ENCODE peak calls at places on chromosome 6, in nine cellular contexts. G is ovary, O is GM03348, F is COLO829, W is OCI-LY7, U is AG20443, D is fibroblast of gingiva, I is Kasumi-1, R is HEK293T. N is an unnamed sample.

GRCh38 chr6:5246141-5246869 is 14.4 kb downstream of the LYRM4 start:
- DNase-seq in G (no peak), O (no peak), F (no peak), W (no peak), U (no peak), D (no peak), I (no peak), R (no peak), N (no peak)

GRCh38 chr6:32244946-32245398 is 21.1 kb upstream of the NOTCH4 start:
- DNase-seq in G (peak; percentile 94), O (peak; percentile 92), F (peak; percentile 95), W (peak; percentile 89), U (peak; percentile 94), D (peak; percentile 82), I (peak; percentile 35), R (peak; percentile 91), N (peak; percentile 82)

GRCh38 chr6:42783177-42783875 is 1.5 kb downstream of the BICRAL start:
- DNase-seq in G (peak; percentile 87), O (peak; percentile 82), F (peak; percentile 62), W (peak; percentile 78), U (peak; percentile 79), D (peak; percentile 72), I (peak; percentile 26), R (peak; percentile 67), N (peak; percentile 72)

GRCh38 chr6:161162722-161163121 is 111.1 kb downstream of the AGPAT4 start:
- DNase-seq in G (no peak), O (no peak), F (no peak), W (no peak), U (no peak), D (no peak), I (no peak), R (no peak), N (no peak)

GRCh38 chr6:109524129-109524528 is 41.1 kb upstream of the ZBTB24 start:
- DNase-seq in G (no peak), O (no peak), F (no peak), W (no peak), U (no peak), D (no peak), I (no peak), R (no peak), N (no peak)

GRCh38 chr6:55293116-55293515 is 34.2 kb upstream of the GFRAL start:
- DNase-seq in G (no peak), O (no peak), F (peak; percentile 19), W (peak; percentile 3), U (no peak), D (peak; percentile 15), I (peak; percentile 19), R (peak; percentile 10), N (peak; percentile 52)

GRCh38 chr6:10719386-10720228 is 3.3 kb upstream of the TMEM14C start:
- DNase-seq in G (peak; percentile 62), O (peak; percentile 13), F (no peak), W (peak; percentile 23), U (peak; percentile 18), D (no peak), I (peak; percentile 42), R (no peak), N (no peak)

GRCh38 chr6:113329942-113330897 is 526.9 kb upstream of the MARCKS start:
- DNase-seq in G (no peak), O (no peak), F (no peak), W (no peak), U (no peak), D (no peak), I (no peak), R (no peak), N (peak; percentile 26)

GRCh38 chr6:35452186-35453090 is at the start of gene FANCE:
- DNase-seq in G (peak; percentile 97), O (peak; percentile 98), F (peak; percentile 93), W (peak; percentile 93), U (peak; percentile 99), D (peak; percentile 88), I (peak; percentile 78), R (peak; percentile 95), N (peak; percentile 97)

GRCh38 chr6:49949062-49949461 is 14.9 kb downstream of the DEFB114 start:
- DNase-seq in G (no peak), O (no peak), F (no peak), W (no peak), U (no peak), D (no peak), I (no peak), R (no peak), N (no peak)

GRCh38 chr6:106136845-106137244 is 50.7 kb downstream of the PRDM1 start:
- DNase-seq in G (no peak), O (no peak), F (no peak), W (no peak), U (no peak), D (no peak), I (no peak), R (no peak), N (no peak)

GRCh38 chr6:163538331-163538730 is 123.8 kb downstream of the QKI start:
- DNase-seq in G (no peak), O (no peak), F (no peak), W (no peak), U (no peak), D (no peak), I (no peak), R (no peak), N (no peak)

GRCh38 chr6:137637161-137637560 is 143.0 kb upstream of the OLIG3 start:
- DNase-seq in G (no peak), O (peak; percentile 79), F (peak; percentile 70), W (no peak), U (peak; percentile 81), D (peak; percentile 98), I (peak; percentile 16), R (no peak), N (no peak)

GRCh38 chr6:19906161-19906560 is 69.0 kb downstream of the ID4 start:
- DNase-seq in G (no peak), O (peak; percentile 17), F (no peak), W (no peak), U (peak; percentile 30), D (no peak), I (no peak), R (no peak), N (no peak)

GRCh38 chr6:45657243-45657642 is 279.5 kb upstream of the SUPT3H start:
- DNase-seq in G (no peak), O (peak; percentile 66), F (no peak), W (no peak), U (peak; percentile 41), D (peak; percentile 35), I (no peak), R (no peak), N (no peak)

GRCh38 chr6:118401325-118401998 is 146.6 kb upstream of the PLN start:
- DNase-seq in G (no peak), O (no peak), F (no peak), W (no peak), U (no peak), D (peak; percentile 46), I (no peak), R (no peak), N (no peak)

GRCh38 chr6:29792123-29793035 is 35.2 kb upstream of the HLA-G start:
- DNase-seq in G (peak; percentile 53), O (peak; percentile 77), F (no peak), W (no peak), U (peak; percentile 75), D (peak; percentile 20), I (no peak), R (peak; percentile 30), N (no peak)

GRCh38 chr6:53349209-53349693 is 501 bp upstream of the ELOVL5 start:
- DNase-seq in G (no peak), O (no peak), F (no peak), W (no peak), U (no peak), D (no peak), I (no peak), R (no peak), N (no peak)

GRCh38 chr6:5541751-5542432 is 280.6 kb downstream of the FARS2 start:
- DNase-seq in G (no peak), O (no peak), F (no peak), W (no peak), U (no peak), D (no peak), I (no peak), R (no peak), N (no peak)

GRCh38 chr6:11779308-11780096 is 899 bp upstream of the ADTRP start:
- DNase-seq in G (no peak), O (no peak), F (no peak), W (no peak), U (no peak), D (no peak), I (no peak), R (no peak), N (peak; percentile 6)

GRCh38 chr6:33455051-33455450 is 675 bp downstream of the ZBTB9 start:
- DNase-seq in G (no peak), O (no peak), F (no peak), W (no peak), U (no peak), D (no peak), I (no peak), R (no peak), N (no peak)

GRCh38 chr6:2072450-2072849 is 173.0 kb downstream of the GMDS start:
- DNase-seq in G (no peak), O (peak; percentile 24), F (no peak), W (no peak), U (no peak), D (peak; percentile 78), I (no peak), R (no peak), N (no peak)

GRCh38 chr6:150711584-150712501 is 112.2 kb downstream of the PLEKHG1 start:
- DNase-seq in G (peak; percentile 57), O (no peak), F (no peak), W (no peak), U (no peak), D (no peak), I (no peak), R (no peak), N (no peak)

GRCh38 chr6:64672131-64672530 is 1034.9 kb downstream of the EYS start:
- DNase-seq in G (no peak), O (no peak), F (peak; percentile 21), W (no peak), U (no peak), D (no peak), I (peak; percentile 85), R (no peak), N (no peak)

GRCh38 chr6:27133281-27134227 is 113.9 kb upstream of the PRSS16 start:
- DNase-seq in G (peak; percentile 28), O (peak; percentile 51), F (no peak), W (peak; percentile 89), U (peak; percentile 42), D (peak; percentile 71), I (peak; percentile 72), R (peak; percentile 22), N (peak; percentile 81)